ENCODE peak calls at places on chromosomes 11 and 22, in six cellular contexts. One of them, this sample, is unnamed.

GRCh38 chr11:120815260-120816100 is 208.4 kb upstream of the TBCEL start:
- DNase-seq in IMR-90: no peak
- DNase-seq in H9: peak; percentile 44
- DNase-seq in mesenchymal stem cell: no peak
- DNase-seq in neuronal stem cell: no peak
- DNase-seq in H1: no peak
- DNase-seq in this sample: no peak

GRCh38 chr22:23315341-23315917 is 135.1 kb downstream of the BCR start:
- DNase-seq in IMR-90: peak; percentile 86
- DNase-seq in H9: peak; percentile 82
- DNase-seq in mesenchymal stem cell: peak; percentile 82
- DNase-seq in neuronal stem cell: peak; percentile 29
- DNase-seq in H1: peak; percentile 13
- DNase-seq in this sample: peak; percentile 75

GRCh38 chr11:112553340-112553739 is 292.7 kb upstream of the PLET1 start:
- DNase-seq in IMR-90: no peak
- DNase-seq in H9: no peak
- DNase-seq in mesenchymal stem cell: no peak
- DNase-seq in neuronal stem cell: no peak
- DNase-seq in H1: no peak
- DNase-seq in this sample: no peak

GRCh38 chr22:23789638-23790037 is 2.9 kb downstream of the SMARCB1 start:
- DNase-seq in IMR-90: no peak
- DNase-seq in H9: no peak
- DNase-seq in mesenchymal stem cell: peak; percentile 27
- DNase-seq in neuronal stem cell: no peak
- DNase-seq in H1: no peak
- DNase-seq in this sample: no peak

GRCh38 chr11:16126361-16126760 is 230.0 kb downstream of the SOX6 start:
- DNase-seq in IMR-90: peak; percentile 30
- DNase-seq in H9: no peak
- DNase-seq in mesenchymal stem cell: no peak
- DNase-seq in neuronal stem cell: no peak
- DNase-seq in H1: no peak
- DNase-seq in this sample: peak; percentile 16

GRCh38 chr11:69285091-69285490 is 8.9 kb upstream of the MYEOV start:
- DNase-seq in IMR-90: no peak
- DNase-seq in H9: no peak
- DNase-seq in mesenchymal stem cell: no peak
- DNase-seq in neuronal stem cell: no peak
- DNase-seq in H1: no peak
- DNase-seq in this sample: peak; percentile 89

GRCh38 chr11:31441296-31441695 is 68.1 kb downstream of the IMMP1L start:
- DNase-seq in IMR-90: no peak
- DNase-seq in H9: no peak
- DNase-seq in mesenchymal stem cell: no peak
- DNase-seq in neuronal stem cell: no peak
- DNase-seq in H1: no peak
- DNase-seq in this sample: no peak

GRCh38 chr11:108871152-108871551 is 206.3 kb downstream of the DDX10 start:
- DNase-seq in IMR-90: peak; percentile 75
- DNase-seq in H9: peak; percentile 33
- DNase-seq in mesenchymal stem cell: peak; percentile 71
- DNase-seq in neuronal stem cell: no peak
- DNase-seq in H1: peak; percentile 39
- DNase-seq in this sample: peak; percentile 6

GRCh38 chr11:86099727-86100320 is 30.9 kb upstream of the PICALM start:
- DNase-seq in IMR-90: peak; percentile 71
- DNase-seq in H9: no peak
- DNase-seq in mesenchymal stem cell: no peak
- DNase-seq in neuronal stem cell: no peak
- DNase-seq in H1: no peak
- DNase-seq in this sample: peak; percentile 88

GRCh38 chr11:75239551-75240290 is 853 bp upstream of the TPBGL start:
- DNase-seq in IMR-90: no peak
- DNase-seq in H9: no peak
- DNase-seq in mesenchymal stem cell: no peak
- DNase-seq in neuronal stem cell: no peak
- DNase-seq in H1: no peak
- DNase-seq in this sample: no peak

GRCh38 chr11:65551572-65552398 is 6.4 kb downstream of the LTBP3 start:
- DNase-seq in IMR-90: peak; percentile 22
- DNase-seq in H9: peak; percentile 83
- DNase-seq in mesenchymal stem cell: no peak
- DNase-seq in neuronal stem cell: no peak
- DNase-seq in H1: no peak
- DNase-seq in this sample: no peak

GRCh38 chr11:130451261-130452019 is 3.0 kb downstream of the ADAMTS15 start:
- DNase-seq in IMR-90: peak; percentile 74
- DNase-seq in H9: no peak
- DNase-seq in mesenchymal stem cell: peak; percentile 33
- DNase-seq in neuronal stem cell: no peak
- DNase-seq in H1: no peak
- DNase-seq in this sample: no peak

GRCh38 chr11:124839972-124840621 is 25.1 kb upstream of the ROBO3 start:
- DNase-seq in IMR-90: no peak
- DNase-seq in H9: no peak
- DNase-seq in mesenchymal stem cell: no peak
- DNase-seq in neuronal stem cell: no peak
- DNase-seq in H1: no peak
- DNase-seq in this sample: no peak

GRCh38 chr11:36030707-36031365 is 87.0 kb downstream of the LDLRAD3 start:
- DNase-seq in IMR-90: peak; percentile 78
- DNase-seq in H9: no peak
- DNase-seq in mesenchymal stem cell: peak; percentile 75
- DNase-seq in neuronal stem cell: no peak
- DNase-seq in H1: no peak
- DNase-seq in this sample: peak; percentile 37

GRCh38 chr11:28476053-28476452 is 367.9 kb downstream of the METTL15 start:
- DNase-seq in IMR-90: no peak
- DNase-seq in H9: no peak
- DNase-seq in mesenchymal stem cell: no peak
- DNase-seq in neuronal stem cell: no peak
- DNase-seq in H1: no peak
- DNase-seq in this sample: no peak

GRCh38 chr11:105577645-105578044 is 32.2 kb upstream of the GRIA4 start:
- DNase-seq in IMR-90: peak; percentile 37
- DNase-seq in H9: no peak
- DNase-seq in mesenchymal stem cell: peak; percentile 55
- DNase-seq in neuronal stem cell: no peak
- DNase-seq in H1: no peak
- DNase-seq in this sample: no peak

GRCh38 chr11:86798988-86799387 is 1.4 kb upstream of the PRSS23 start:
- DNase-seq in IMR-90: peak; percentile 92
- DNase-seq in H9: no peak
- DNase-seq in mesenchymal stem cell: peak; percentile 91
- DNase-seq in neuronal stem cell: no peak
- DNase-seq in H1: no peak
- DNase-seq in this sample: no peak

GRCh38 chr11:14789879-14790484 is 102.0 kb downstream of the CYP2R1 start:
- DNase-seq in IMR-90: peak; percentile 28
- DNase-seq in H9: no peak
- DNase-seq in mesenchymal stem cell: peak; percentile 19
- DNase-seq in neuronal stem cell: no peak
- DNase-seq in H1: no peak
- DNase-seq in this sample: peak; percentile 31

GRCh38 chr22:31142285-31142684 is 2.0 kb upstream of the PLA2G3 start:
- DNase-seq in IMR-90: no peak
- DNase-seq in H9: peak; percentile 21
- DNase-seq in mesenchymal stem cell: no peak
- DNase-seq in neuronal stem cell: no peak
- DNase-seq in H1: no peak
- DNase-seq in this sample: no peak

GRCh38 chr11:45913514-45913913 is 4.2 kb downstream of the PEX16 start:
- DNase-seq in IMR-90: no peak
- DNase-seq in H9: no peak
- DNase-seq in mesenchymal stem cell: no peak
- DNase-seq in neuronal stem cell: no peak
- DNase-seq in H1: no peak
- DNase-seq in this sample: no peak

GRCh38 chr22:49660321-49660720 is 167.4 kb downstream of the BRD1 start:
- DNase-seq in IMR-90: no peak
- DNase-seq in H9: peak; percentile 21
- DNase-seq in mesenchymal stem cell: no peak
- DNase-seq in neuronal stem cell: no peak
- DNase-seq in H1: no peak
- DNase-seq in this sample: no peak

GRCh38 chr11:44563716-44564115 is 1.7 kb upstream of the CD82 start:
- DNase-seq in IMR-90: peak; percentile 81
- DNase-seq in H9: no peak
- DNase-seq in mesenchymal stem cell: peak; percentile 29
- DNase-seq in neuronal stem cell: no peak
- DNase-seq in H1: no peak
- DNase-seq in this sample: no peak

GRCh38 chr11:44564198-44564597 is 1.3 kb upstream of the CD82 start:
- DNase-seq in IMR-90: peak; percentile 28
- DNase-seq in H9: no peak
- DNase-seq in mesenchymal stem cell: no peak
- DNase-seq in neuronal stem cell: no peak
- DNase-seq in H1: no peak
- DNase-seq in this sample: no peak

GRCh38 chr11:44565746-44566558 is 489 bp downstream of the CD82 start:
- DNase-seq in IMR-90: no peak
- DNase-seq in H9: peak; percentile 45
- DNase-seq in mesenchymal stem cell: no peak
- DNase-seq in neuronal stem cell: no peak
- DNase-seq in H1: no peak
- DNase-seq in this sample: peak; percentile 42

GRCh38 chr11:44565008-44565745 is at the start of gene CD82:
- DNase-seq in IMR-90: peak; percentile 97
- DNase-seq in H9: peak; percentile 100
- DNase-seq in mesenchymal stem cell: peak; percentile 99
- DNase-seq in neuronal stem cell: peak; percentile 99
- DNase-seq in H1: peak; percentile 97
- DNase-seq in this sample: peak; percentile 97

DNA sequence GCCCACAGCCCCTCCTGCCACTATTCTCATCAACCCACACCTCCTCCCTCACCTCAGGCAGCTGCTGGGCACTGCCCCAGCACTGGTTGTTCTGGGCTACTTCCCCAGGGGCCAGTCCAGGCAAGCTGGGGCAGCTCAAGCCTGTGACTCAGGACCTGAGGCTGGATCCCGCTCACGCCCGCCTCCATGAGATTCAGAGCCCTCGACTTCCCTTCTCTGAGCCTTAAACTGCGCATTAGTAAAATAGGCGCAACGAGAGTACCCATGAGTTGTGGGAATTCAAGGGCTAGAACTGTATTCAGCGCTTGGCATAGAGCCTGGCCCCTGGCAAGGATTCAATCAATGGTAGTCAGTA is 833 bp upstream of the CD82 start:
- DNase-seq in IMR-90: peak; percentile 84
- DNase-seq in H9: peak; percentile 45
- DNase-seq in mesenchymal stem cell: peak; percentile 87
- DNase-seq in neuronal stem cell: no peak
- DNase-seq in H1: no peak
- DNase-seq in this sample: peak; percentile 77
- H2AFZ ChIP-seq in IMR-90: peak overlapping the region; percentile 88
- H2AFZ ChIP-seq in H9: no peak overlapping the region
- H2AFZ ChIP-seq in mesenchymal stem cell: peak overlapping the region; percentile 6
- H2AFZ ChIP-seq in neuronal stem cell: peak overlapping the region; percentile 99
- H2AFZ ChIP-seq in H1: peak overlapping the region; percentile 19
- H2AFZ ChIP-seq in this sample: peak overlapping the region; percentile 70

GRCh38 chr22:17743661-17744411 is 30.4 kb downstream of the BID start:
- DNase-seq in IMR-90: no peak
- DNase-seq in H9: peak; percentile 49
- DNase-seq in mesenchymal stem cell: no peak
- DNase-seq in neuronal stem cell: no peak
- DNase-seq in H1: no peak
- DNase-seq in this sample: no peak

GRCh38 chr22:17741866-17742527 is 32.3 kb downstream of the BID start:
- DNase-seq in IMR-90: no peak
- DNase-seq in H9: no peak
- DNase-seq in mesenchymal stem cell: no peak
- DNase-seq in neuronal stem cell: no peak
- DNase-seq in H1: no peak
- DNase-seq in this sample: no peak

GRCh38 chr22:17742528-17742902 is 31.8 kb downstream of the BID start:
- DNase-seq in IMR-90: peak; percentile 66
- DNase-seq in H9: peak; percentile 92
- DNase-seq in mesenchymal stem cell: peak; percentile 67
- DNase-seq in neuronal stem cell: peak; percentile 82
- DNase-seq in H1: peak; percentile 80
- DNase-seq in this sample: peak; percentile 78

GRCh38 chr22:17746916-17747315 is 27.4 kb downstream of the BID start:
- DNase-seq in IMR-90: no peak
- DNase-seq in H9: no peak
- DNase-seq in mesenchymal stem cell: no peak
- DNase-seq in neuronal stem cell: no peak
- DNase-seq in H1: no peak
- DNase-seq in this sample: no peak

DNA sequence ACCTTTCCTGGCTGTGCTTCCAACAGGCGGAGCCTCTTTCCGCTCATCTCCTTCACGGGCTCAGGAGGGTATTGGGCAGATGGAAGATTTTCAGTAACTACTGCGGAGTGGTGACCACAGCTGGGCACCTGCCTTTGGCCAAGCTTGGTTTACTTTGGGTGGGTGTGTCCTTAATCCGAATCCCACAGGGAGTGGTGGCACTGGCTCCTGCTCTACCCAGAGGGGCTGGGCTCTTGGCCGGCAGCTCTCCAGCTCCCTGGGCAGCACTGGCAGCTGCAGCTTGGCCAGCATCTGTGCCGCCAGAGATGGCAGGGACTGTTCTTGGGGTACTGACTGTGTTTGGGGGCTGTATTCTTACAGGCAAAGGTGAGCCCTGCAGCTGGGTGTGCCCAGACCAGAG is 29.8 kb downstream of the BID start:
- DNase-seq in IMR-90: no peak
- DNase-seq in H9: no peak
- DNase-seq in mesenchymal stem cell: no peak
- DNase-seq in neuronal stem cell: no peak
- DNase-seq in H1: no peak
- DNase-seq in this sample: no peak
- H3K4me2 ChIP-seq in IMR-90: no peak overlapping the region
- H3K4me2 ChIP-seq in H9: no peak overlapping the region
- H3K4me2 ChIP-seq in mesenchymal stem cell: no peak overlapping the region
- H3K4me2 ChIP-seq in neuronal stem cell: no peak overlapping the region
- H3K4me2 ChIP-seq in H1: no peak overlapping the region
- H3K4me2 ChIP-seq in this sample: no peak overlapping the region

DNA sequence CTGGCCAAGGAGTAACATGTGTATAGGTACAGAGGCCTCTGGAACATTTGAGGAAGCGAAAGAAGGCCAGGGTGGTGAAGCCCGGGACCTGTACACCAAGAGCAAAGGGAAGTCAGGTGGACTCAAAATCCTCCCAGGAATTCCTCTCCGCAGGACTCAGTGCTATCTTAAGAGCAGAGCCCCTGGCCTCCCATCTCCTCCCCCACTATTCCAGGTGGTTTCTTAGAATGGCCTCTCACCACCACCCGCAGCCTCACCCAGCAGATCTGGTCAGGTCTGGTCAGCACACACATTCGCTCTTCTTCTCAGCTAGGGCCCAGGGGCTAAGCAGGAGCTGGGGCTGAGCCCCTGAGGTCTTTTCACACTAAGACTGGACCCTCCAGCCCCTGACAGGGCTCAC is 59.1 kb downstream of the SCGB1A1 start:
- DNase-seq in IMR-90: no peak
- DNase-seq in H9: no peak
- DNase-seq in mesenchymal stem cell: no peak
- DNase-seq in neuronal stem cell: no peak
- DNase-seq in H1: no peak
- DNase-seq in this sample: peak; percentile 71
- H3K14ac ChIP-seq in IMR-90: no peak overlapping the region
- H3K14ac ChIP-seq in H9: no peak overlapping the region
- H3K14ac ChIP-seq in mesenchymal stem cell: no peak overlapping the region
- H3K14ac ChIP-seq in neuronal stem cell: no peak overlapping the region
- H3K14ac ChIP-seq in H1: no peak overlapping the region
- H3K14ac ChIP-seq in this sample: peak overlapping the region; percentile 78

GRCh38 chr11:62602141-62603071 is 741 bp upstream of the MTA2 start:
- DNase-seq in IMR-90: peak; percentile 46
- DNase-seq in H9: peak; percentile 72
- DNase-seq in mesenchymal stem cell: no peak
- DNase-seq in neuronal stem cell: no peak
- DNase-seq in H1: no peak
- DNase-seq in this sample: peak; percentile 66
- H2AFZ ChIP-seq in IMR-90: peak overlapping the region; percentile 87
- H2AFZ ChIP-seq in H9: no peak overlapping the region
- H2AFZ ChIP-seq in mesenchymal stem cell: peak overlapping the region; percentile 55
- H2AFZ ChIP-seq in neuronal stem cell: peak overlapping the region; percentile 81
- H2AFZ ChIP-seq in H1: peak overlapping the region; percentile 27
- H2AFZ ChIP-seq in this sample: peak overlapping the region; percentile 32